ENCODE peak calls at places on chromosomes 2 and 18, in five cellular contexts. One of them, this sample, is unnamed.

GRCh38 chr2:39338502-39338901 is 94.7 kb upstream of the CDKL4 start:
- DNase-seq in RPMI8226: no peak
- DNase-seq in colonic mucosa: no peak
- DNase-seq in NCI-H774: no peak
- DNase-seq in HCEC 1CT: no peak
- DNase-seq in this sample: no peak

GRCh38 chr18:35479911-35480586 is 17.7 kb downstream of the INO80C start:
- DNase-seq in colonic mucosa: peak; percentile 66
- DNase-seq in HCEC 1CT: no peak
- DNase-seq in RPMI8226: no peak
- DNase-seq in NCI-H774: no peak
- DNase-seq in this sample: no peak

GRCh38 chr2:98786179-98786578 is 55.2 kb upstream of the MGAT4A start:
- DNase-seq in colonic mucosa: no peak
- DNase-seq in HCEC 1CT: no peak
- DNase-seq in RPMI8226: no peak
- DNase-seq in NCI-H774: no peak
- DNase-seq in this sample: no peak

GRCh38 chr18:4230450-4231168 is 224.5 kb downstream of the DLGAP1 start:
- DNase-seq in RPMI8226: no peak
- DNase-seq in colonic mucosa: no peak
- DNase-seq in HCEC 1CT: no peak
- DNase-seq in NCI-H774: no peak
- DNase-seq in this sample: no peak

GRCh38 chr18:48580782-48581181 is 42.0 kb downstream of the CTIF start:
- DNase-seq in HCEC 1CT: no peak
- DNase-seq in colonic mucosa: no peak
- DNase-seq in RPMI8226: no peak
- DNase-seq in NCI-H774: no peak
- DNase-seq in this sample: no peak

GRCh38 chr18:62323483-62324354 is 1.4 kb upstream of the TNFRSF11A start:
- DNase-seq in HCEC 1CT: no peak
- DNase-seq in NCI-H774: no peak
- DNase-seq in RPMI8226: peak; percentile 26
- DNase-seq in colonic mucosa: no peak
- DNase-seq in this sample: no peak

GRCh38 chr2:9071032-9071431 is 67.5 kb upstream of the MBOAT2 start:
- DNase-seq in HCEC 1CT: peak; percentile 65
- DNase-seq in NCI-H774: no peak
- DNase-seq in RPMI8226: no peak
- DNase-seq in colonic mucosa: peak; percentile 62
- DNase-seq in this sample: peak; percentile 25

GRCh38 chr18:3266062-3266608 is 4.2 kb downstream of the MYL12B start:
- DNase-seq in RPMI8226: no peak
- DNase-seq in HCEC 1CT: no peak
- DNase-seq in NCI-H774: no peak
- DNase-seq in colonic mucosa: no peak
- DNase-seq in this sample: no peak

GRCh38 chr2:60316381-60317028 is 236.9 kb downstream of the BCL11A start:
- DNase-seq in NCI-H774: no peak
- DNase-seq in HCEC 1CT: no peak
- DNase-seq in colonic mucosa: no peak
- DNase-seq in RPMI8226: no peak
- DNase-seq in this sample: no peak

GRCh38 chr2:205695460-205695979 is 13.2 kb downstream of the NRP2 start:
- DNase-seq in colonic mucosa: no peak
- DNase-seq in NCI-H774: no peak
- DNase-seq in HCEC 1CT: peak; percentile 82
- DNase-seq in RPMI8226: no peak
- DNase-seq in this sample: peak; percentile 55

GRCh38 chr2:6325616-6326015 is 540.1 kb downstream of the CMPK2 start:
- DNase-seq in HCEC 1CT: no peak
- DNase-seq in RPMI8226: no peak
- DNase-seq in NCI-H774: no peak
- DNase-seq in colonic mucosa: no peak
- DNase-seq in this sample: no peak